ENCODE peak calls at places on chromosome 3, in five cellular contexts. G, Q, C, A and D are unnamed samples.

GRCh38 chr3:127763816-127764215 is 58.5 kb downstream of the MGLL start:
- DNase-seq in Q (no peak), G (no peak), A (no peak), C (no peak), D (no peak)

GRCh38 chr3:187678869-187679268 is 8.7 kb upstream of the SST start:
- DNase-seq in A (peak), G (peak), C (peak), Q (no peak), D (peak)

GRCh38 chr3:31861839-31862238 is 119.2 kb downstream of the OSBPL10 start:
- DNase-seq in A (no peak), C (no peak), G (no peak), Q (no peak), D (no peak)

GRCh38 chr3:32175607-32176197 is 62.8 kb upstream of the CMTM8 start:
- DNase-seq in A (peak), G (peak), Q (no peak), C (peak), D (peak)

GRCh38 chr3:195099976-195100755 is 170.8 kb downstream of the XXYLT1 start:
- DNase-seq in G (no peak), Q (no peak), C (no peak), A (no peak), D (no peak)

GRCh38 chr3:99817047-99817436 is 620 bp upstream of the CMSS1 start:
- DNase-seq in A (peak), G (peak), Q (no peak), C (peak), D (no peak)

GRCh38 chr3:120417272-120417911 is 33.4 kb downstream of the FSTL1 start:
- DNase-seq in C (peak), G (peak), A (peak), Q (peak), D (peak)

GRCh38 chr3:127857270-127857801 is 35.0 kb upstream of the MGLL start:
- DNase-seq in Q (no peak), A (no peak), G (no peak), C (peak), D (peak)

GRCh38 chr3:149608987-149609386 is 48.8 kb downstream of the WWTR1 start:
- DNase-seq in G (no peak), A (no peak), Q (no peak), C (no peak), D (no peak)

GRCh38 chr3:77746892-77747291 is 707.0 kb downstream of the ROBO2 start:
- DNase-seq in A (no peak), Q (no peak), C (no peak), G (no peak), D (no peak)

GRCh38 chr3:130733236-130733884 is 13.3 kb downstream of the PIK3R4 start:
- DNase-seq in C (no peak), A (no peak), Q (no peak), G (no peak), D (no peak)

GRCh38 chr3:16401273-16401672 is 112.2 kb downstream of the RFTN1 start:
- DNase-seq in Q (no peak), G (no peak), C (no peak), A (no peak), D (no peak)

GRCh38 chr3:13648060-13648743 is 99.3 kb downstream of the FBLN2 start:
- DNase-seq in G (peak), A (peak), Q (peak), C (peak), D (peak)

GRCh38 chr3:119342176-119342575 is 48.0 kb downstream of the ARHGAP31 start:
- DNase-seq in A (no peak), C (no peak), G (no peak), Q (no peak), D (no peak)

GRCh38 chr3:172102123-172102882 is 62.9 kb downstream of the FNDC3B start:
- DNase-seq in Q (no peak), G (no peak), A (no peak), C (no peak), D (no peak)

GRCh38 chr3:183244219-183244618 is 8.8 kb upstream of the B3GNT5 start:
- DNase-seq in Q (no peak), G (no peak), A (no peak), C (no peak), D (no peak)

GRCh38 chr3:128282392-128283196 is 129.3 kb downstream of the EEFSEC start:
- DNase-seq in C (no peak), G (no peak), Q (no peak), A (peak), D (peak)

GRCh38 chr3:101936419-101937331 is 87.4 kb downstream of the NFKBIZ start:
- DNase-seq in A (no peak), G (no peak), C (no peak), Q (no peak), D (peak)

GRCh38 chr3:79618883-79619282 is 148.9 kb downstream of the ROBO1 start:
- DNase-seq in G (no peak), C (peak), Q (peak), A (no peak), D (no peak)

GRCh38 chr3:48966367-48966766 is 23.7 kb upstream of the P4HTM start:
- DNase-seq in C (no peak), A (no peak), Q (no peak), G (no peak), D (peak)

GRCh38 chr3:2154596-2154995 is 55.9 kb downstream of the CNTN4 start:
- DNase-seq in A (no peak), Q (no peak), C (no peak), G (no peak), D (no peak)

GRCh38 chr3:32280262-32280910 is 41.9 kb downstream of the CMTM8 start:
- DNase-seq in G (no peak), C (peak), A (no peak), Q (no peak), D (no peak)

GRCh38 chr3:157632081-157632480 is 128.9 kb upstream of the VEPH1 start:
- DNase-seq in G (no peak), Q (no peak), C (no peak), A (no peak), D (no peak)

GRCh38 chr3:15348246-15348645 is 15.9 kb upstream of the SH3BP5 start:
- DNase-seq in G (no peak), Q (no peak), C (no peak), A (no peak), D (no peak)

GRCh38 chr3:177284383-177284881 is 87.2 kb upstream of the TBL1XR1 start:
- DNase-seq in G (no peak), A (peak), C (peak), Q (peak), D (peak)

GRCh38 chr3:156918746-156919145 is 92.6 kb downstream of the LEKR1 start:
- DNase-seq in C (no peak), G (no peak), Q (no peak), A (no peak), D (no peak)

GRCh38 chr3:153927107-153927506 is 194.1 kb upstream of the ARHGEF26 start:
- DNase-seq in A (no peak), G (no peak), C (peak), Q (no peak), D (peak)

GRCh38 chr3:150613034-150613433 is 9.9 kb downstream of the SELENOT start:
- DNase-seq in Q (no peak), A (no peak), C (no peak), G (no peak), D (no peak)

GRCh38 chr3:14432996-14433572 is 30.7 kb downstream of the SLC6A6 start:
- DNase-seq in G (no peak), A (no peak), C (no peak), Q (no peak), D (no peak)

GRCh38 chr3:72100062-72100511 is 315.1 kb upstream of the PROK2 start:
- DNase-seq in Q (no peak), C (peak), A (peak), G (no peak), D (no peak)

GRCh38 chr3:169945313-169945712 is 21.3 kb upstream of the SEC62 start:
- DNase-seq in C (no peak), A (no peak), Q (no peak), G (no peak), D (no peak)

GRCh38 chr3:52451237-52452083 is 2.4 kb downstream of the TNNC1 start:
- DNase-seq in G (no peak), A (peak), C (no peak), Q (no peak), D (no peak)

GRCh38 chr3:127475975-127476374 is 114.6 kb downstream of the TPRA1 start:
- DNase-seq in C (no peak), Q (no peak), G (no peak), A (no peak), D (no peak)

GRCh38 chr3:101984356-101984755 is 135.0 kb downstream of the NFKBIZ start:
- DNase-seq in C (no peak), Q (no peak), G (no peak), A (no peak), D (no peak)

GRCh38 chr3:155286745-155287144 is 6.7 kb downstream of the STRIT1 start:
- DNase-seq in C (no peak), G (no peak), A (no peak), Q (no peak), D (peak)

GRCh38 chr3:58357402-58357801 is 24.7 kb downstream of the PXK start:
- DNase-seq in Q (no peak), A (no peak), G (no peak), C (no peak), D (peak)

GRCh38 chr3:46693038-46693896 is at the start of gene ALS2CL:
- DNase-seq in A (peak), Q (no peak), C (peak), G (no peak), D (no peak)

GRCh38 chr3:79497447-79498111 is 270.2 kb downstream of the ROBO1 start:
- DNase-seq in C (peak), A (no peak), Q (no peak), G (no peak), D (peak)

DNA sequence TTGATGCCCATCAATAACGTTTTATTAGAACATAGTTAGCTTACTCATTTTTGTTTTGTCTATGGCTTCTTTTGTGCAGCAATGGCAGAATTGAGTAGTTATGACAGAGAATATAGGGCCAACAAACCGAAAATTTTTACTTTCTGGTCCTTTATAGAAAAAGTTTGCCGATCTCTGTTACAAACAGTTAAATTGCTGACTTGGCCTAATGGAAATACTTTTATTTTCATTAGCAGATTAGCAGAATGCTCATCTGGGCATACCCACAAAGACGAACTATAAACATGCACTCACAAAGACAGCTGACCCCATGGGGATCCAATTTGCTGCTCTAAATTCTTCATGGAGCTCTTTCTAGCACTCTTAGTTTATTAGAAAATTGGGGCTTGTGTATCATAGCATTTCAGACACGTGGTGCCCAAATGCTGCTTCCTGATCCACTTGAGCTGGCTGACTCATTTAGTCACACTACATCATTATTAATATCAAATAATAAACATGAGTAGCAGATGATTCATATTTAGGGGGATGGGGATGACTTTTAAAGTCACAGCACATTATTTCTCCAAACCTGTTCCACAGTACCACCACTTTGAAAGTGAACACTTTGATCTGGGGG is 228.0 kb upstream of the FEZF2 start:
- DNase-seq in Q (no peak), G (no peak), C (no peak), A (no peak), D (peak)
- H3K9ac ChIP-seq in Q (no peak), G (no peak), C (no peak), A (no peak), D (no peak)

DNA sequence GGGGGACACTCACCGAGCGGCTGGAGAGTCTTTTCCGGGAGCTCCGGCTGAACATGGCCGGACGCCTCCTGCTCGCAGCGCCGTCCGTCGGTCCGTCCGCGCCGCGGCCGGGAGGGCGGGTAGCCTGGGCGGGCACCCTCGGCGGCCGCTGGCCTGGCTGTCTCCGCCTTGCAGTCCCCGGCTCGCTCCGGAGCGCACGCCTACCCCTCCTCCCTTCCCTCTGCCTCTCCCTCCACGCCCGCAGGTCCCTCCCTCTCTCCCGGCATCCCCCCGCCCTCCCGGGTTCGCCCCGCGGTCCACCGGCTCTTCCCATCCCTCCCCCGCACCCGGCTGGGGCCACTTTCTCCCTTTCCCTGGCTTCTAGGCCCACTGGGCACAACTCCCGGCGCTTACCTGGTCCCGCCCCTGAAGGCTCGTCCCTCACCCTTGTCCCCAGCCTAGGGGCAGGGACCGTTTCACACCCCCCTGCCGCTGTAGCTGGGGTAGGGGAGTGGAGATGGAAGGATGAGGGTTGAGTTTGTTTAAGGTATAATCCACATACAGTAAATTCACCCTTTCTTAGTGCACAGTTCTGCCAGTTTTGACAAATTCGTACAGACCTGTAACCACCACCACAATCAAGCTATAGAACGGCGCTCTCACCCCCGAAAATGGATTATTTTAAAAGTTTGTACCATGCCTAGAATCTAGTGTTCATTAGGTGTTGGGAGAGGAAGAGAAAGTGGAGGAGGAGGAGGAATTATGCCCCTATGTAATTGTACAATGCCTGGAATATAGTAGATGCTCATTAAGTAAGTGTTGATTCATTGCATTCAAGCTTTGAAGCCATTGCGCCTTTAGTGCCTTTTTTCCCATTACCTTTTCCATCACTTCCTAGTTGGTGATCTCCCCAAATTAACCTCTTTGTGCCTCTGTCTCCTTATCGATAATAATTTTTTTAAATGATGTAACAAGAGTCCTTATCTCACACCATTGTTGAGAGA is 220.3 kb upstream of the PRICKLE2 start:
- DNase-seq in G (peak), A (peak), Q (peak), C (peak), D (peak)
- H3K18ac ChIP-seq in G (peak), A (no peak), Q (peak), C (peak), D (no peak)

GRCh38 chr3:107982165-107982564 is 108.7 kb downstream of the CD47 start:
- DNase-seq in Q (no peak), G (no peak), A (no peak), C (no peak), D (no peak)
- H3K4me2 ChIP-seq in Q (no peak), G (no peak), A (no peak), C (no peak), D (no peak)

DNA sequence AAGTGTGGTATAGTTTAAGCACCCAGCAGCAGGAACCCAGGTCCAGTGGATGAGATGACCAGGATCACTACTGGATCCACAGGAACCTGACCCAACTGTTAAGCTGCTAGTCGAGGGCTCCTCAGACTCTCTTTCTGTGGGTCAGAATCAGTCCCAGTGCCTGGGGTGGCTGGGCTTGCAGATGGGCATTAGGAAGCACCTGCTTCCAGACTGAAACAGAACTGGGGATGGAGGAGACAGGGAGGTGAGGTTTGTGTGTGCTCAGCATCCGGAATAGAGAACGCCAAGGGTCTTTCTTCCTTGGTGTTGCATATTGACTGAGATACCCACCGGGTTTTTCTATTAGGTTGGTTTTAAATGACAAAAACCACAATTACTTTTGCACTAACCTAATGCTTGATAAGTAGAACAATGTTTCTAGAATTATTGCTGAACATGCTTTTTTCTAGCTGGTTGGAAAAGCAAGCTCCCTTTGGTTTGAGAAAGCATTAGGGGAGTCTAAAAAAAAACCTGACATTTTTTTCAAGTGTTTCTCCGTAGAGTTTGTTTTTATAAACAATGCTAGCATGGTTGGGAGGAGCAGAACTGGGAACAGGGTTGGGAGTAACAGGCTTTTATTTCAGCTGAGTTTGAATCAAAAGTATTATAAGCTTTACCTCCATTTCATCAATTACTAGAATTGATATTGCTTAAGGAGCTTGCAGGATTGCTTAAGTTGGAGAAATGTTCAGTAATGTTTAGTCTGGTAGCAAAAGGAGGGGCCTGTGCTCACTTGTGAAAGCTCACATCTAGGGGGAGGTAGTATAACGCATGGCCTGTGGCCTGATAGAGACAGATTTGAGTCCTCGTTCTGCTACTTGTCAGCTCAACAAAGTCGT is 913 bp downstream of the ST3GAL6 start:
- DNase-seq in C (no peak), G (no peak), A (no peak), Q (no peak), D (no peak)
- H3K9ac ChIP-seq in C (no peak), G (no peak), A (no peak), Q (no peak), D (no peak)

DNA sequence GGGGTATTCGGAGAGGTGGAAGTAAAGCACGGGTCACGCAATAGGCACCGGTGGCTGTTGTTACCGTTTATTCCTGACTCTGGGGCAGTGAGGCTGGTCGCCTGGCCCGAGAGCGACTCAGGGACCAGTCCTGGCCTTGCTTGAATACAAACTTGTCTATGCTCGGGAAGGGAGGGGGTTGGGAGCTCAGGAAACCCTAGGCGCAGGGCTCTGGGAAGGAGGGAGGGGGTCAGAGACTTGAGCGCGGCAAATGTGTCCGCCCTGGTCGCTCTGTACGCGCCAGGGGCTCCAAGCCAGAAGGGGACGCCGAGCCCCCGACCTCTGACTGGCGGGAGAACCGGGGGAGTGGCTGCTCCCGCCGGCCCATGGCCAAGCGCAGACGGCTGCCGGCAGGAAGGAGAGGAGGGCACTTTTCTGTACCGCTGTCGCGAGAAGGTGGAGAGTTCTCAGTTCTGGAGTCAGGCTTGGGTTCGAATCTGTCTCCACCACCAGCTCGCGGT is 1.5 kb downstream of the SPSB4 start:
- DNase-seq in Q (no peak), A (peak), C (peak), G (no peak), D (no peak)
- H3K18ac ChIP-seq in Q (no peak), A (no peak), C (peak), G (peak), D (no peak)

GRCh38 chr3:138888569-138888968 is 53.8 kb upstream of the PIK3CB start:
- DNase-seq in G (no peak), A (no peak), Q (no peak), C (no peak), D (no peak)
- H3K4me2 ChIP-seq in G (no peak), A (no peak), Q (no peak), C (no peak), D (no peak)

DNA sequence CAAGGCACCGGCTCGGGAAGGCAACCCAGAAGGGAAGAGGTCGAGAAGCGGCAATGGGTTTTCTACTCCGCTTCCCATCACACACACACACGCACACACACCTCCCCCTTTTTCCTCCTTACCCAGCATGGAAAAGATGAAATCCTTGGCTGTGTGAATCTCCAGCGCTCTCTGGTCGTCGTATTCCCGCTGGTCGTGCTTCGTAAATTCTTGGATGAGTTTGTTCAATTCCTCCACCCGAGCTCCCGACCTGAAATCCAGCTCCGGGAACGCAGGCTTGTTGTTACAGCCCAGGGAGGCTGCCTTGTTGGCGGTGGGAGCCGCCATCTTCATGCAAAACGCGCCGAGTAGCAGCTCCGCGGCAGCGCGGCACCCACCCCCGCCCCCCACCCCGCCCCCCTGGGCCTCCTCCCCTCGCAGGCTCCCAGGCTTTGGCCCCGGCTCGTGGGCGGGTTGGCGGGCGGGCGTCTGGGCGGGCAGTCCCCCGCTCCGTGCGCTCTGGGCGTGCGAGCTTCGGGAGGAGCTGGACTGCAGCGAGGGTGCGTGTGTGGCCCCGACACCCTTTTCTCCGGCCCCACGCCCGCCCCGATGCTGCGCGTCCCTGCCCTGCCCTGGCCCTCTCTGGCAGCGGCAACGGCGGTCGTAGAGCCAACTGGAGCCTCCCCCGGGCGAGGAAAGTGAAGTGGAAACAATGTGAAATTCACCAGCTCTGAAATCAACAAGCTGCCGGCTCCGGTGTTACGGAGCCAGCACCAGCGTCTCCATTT is at the start of gene MB21D2:
- DNase-seq in Q (no peak), C (peak), A (peak), G (peak), D (peak)
- H3K9ac ChIP-seq in Q (peak), C (peak), A (peak), G (peak), D (peak)